ENCODE peak calls at places on chromosome X, in four cellular contexts. F, B, Q and T are unnamed samples.

GRCh38 chrX:7086384-7086783 is 61.1 kb upstream of the STS start:
- DNase-seq in F (no peak), B (no peak), Q (no peak), T (no peak)

GRCh38 chrX:85906399-85906798 is 141.0 kb downstream of the CHM start:
- DNase-seq in F (no peak), B (peak; percentile 0), Q (no peak), T (no peak)

GRCh38 chrX:2696698-2697215 is 5.7 kb downstream of the CD99 start:
- DNase-seq in F (no peak), B (no peak), Q (peak; percentile 92), T (no peak)

GRCh38 chrX:47796433-47796906 is 40.2 kb upstream of the ZNF81 start:
- DNase-seq in F (peak; percentile 18), B (no peak), Q (no peak), T (no peak)

GRCh38 chrX:14027511-14028019 is 2.1 kb downstream of the GEMIN8 start:
- DNase-seq in F (peak; percentile 9), B (peak; percentile 1), Q (peak; percentile 63), T (no peak)

GRCh38 chrX:48899078-48899410 is 1.3 kb downstream of the PQBP1 start:
- DNase-seq in F (no peak), B (no peak), Q (no peak), T (no peak)

GRCh38 chrX:115560978-115561604 is at the start of gene PLS3:
- DNase-seq in F (no peak), B (peak; percentile 77), Q (no peak), T (peak; percentile 93)

GRCh38 chrX:22081475-22082092 is 49.5 kb downstream of the PHEX start:
- DNase-seq in F (peak; percentile 39), B (peak; percentile 18), Q (no peak), T (peak; percentile 59)

GRCh38 chrX:49754238-49754857 is 58.6 kb upstream of the PAGE1 start:
- DNase-seq in F (peak; percentile 39), B (peak; percentile 24), Q (no peak), T (peak; percentile 66)

GRCh38 chrX:110569506-110569905 is 210.9 kb downstream of the RTL9 start:
- DNase-seq in F (no peak), B (no peak), Q (no peak), T (no peak)

GRCh38 chrX:7828594-7828993 is 14.4 kb upstream of the VCX start:
- DNase-seq in F (no peak), B (peak; percentile 1), Q (no peak), T (peak; percentile 5)

GRCh38 chrX:131801066-131801465 is 222.0 kb upstream of the STK26 start:
- DNase-seq in F (no peak), B (no peak), Q (no peak), T (no peak)

GRCh38 chrX:68832516-68833447 is 4.0 kb downstream of the EFNB1 start:
- DNase-seq in F (no peak), B (no peak), Q (no peak), T (no peak)

GRCh38 chrX:21972721-21973120 is 32.2 kb downstream of the SMS start:
- DNase-seq in F (no peak), B (no peak), Q (no peak), T (no peak)

GRCh38 chrX:119606508-119607389 is 525 bp upstream of the NKRF start:
- DNase-seq in F (no peak), B (no peak), Q (no peak), T (no peak)

GRCh38 chrX:13906103-13906502 is 89.2 kb upstream of the GPM6B start:
- DNase-seq in F (no peak), B (no peak), Q (no peak), T (no peak)

GRCh38 chrX:152637649-152638442 is at the start of gene GABRQ:
- DNase-seq in F (peak; percentile 86), B (no peak), Q (no peak), T (peak; percentile 72)

GRCh38 chrX:71606536-71607216 is 11.6 kb downstream of the CXCR3 start:
- DNase-seq in F (no peak), B (no peak), Q (no peak), T (no peak)

GRCh38 chrX:30343206-30343605 is 34.0 kb upstream of the NR0B1 start:
- DNase-seq in F (no peak), B (peak; percentile 2), Q (no peak), T (no peak)

GRCh38 chrX:66731398-66731797 is 92.5 kb upstream of the EDA2R start:
- DNase-seq in F (peak; percentile 9), B (peak; percentile 12), Q (peak; percentile 3), T (peak; percentile 7)

GRCh38 chrX:70461026-70461425 is 16.4 kb downstream of the DLG3 start:
- DNase-seq in F (no peak), B (no peak), Q (no peak), T (no peak)

GRCh38 chrX:20412871-20413486 is 146.3 kb upstream of the RPS6KA3 start:
- DNase-seq in F (no peak), B (no peak), Q (no peak), T (no peak)

GRCh38 chrX:108732630-108733321 is 3.6 kb downstream of the IRS4 start:
- DNase-seq in F (no peak), B (no peak), Q (no peak), T (peak; percentile 29)

GRCh38 chrX:106906361-106906760 is 3.2 kb upstream of the RIPPLY1 start:
- DNase-seq in F (no peak), B (no peak), Q (no peak), T (no peak)

GRCh38 chrX:24231169-24231568 is 81.6 kb downstream of the ZFX start:
- DNase-seq in F (peak; percentile 54), B (no peak), Q (no peak), T (no peak)

GRCh38 chrX:19747672-19748610 is 139.5 kb downstream of the SH3KBP1 start:
- DNase-seq in F (no peak), B (no peak), Q (no peak), T (no peak)

GRCh38 chrX:123959281-123960063 is 2.0 kb upstream of the STAG2 start:
- DNase-seq in F (peak; percentile 37), B (no peak), Q (no peak), T (peak; percentile 42)

GRCh38 chrX:102930990-102931756 is 5.9 kb upstream of the RAB40AL start:
- DNase-seq in F (no peak), B (no peak), Q (no peak), T (no peak)

GRCh38 chrX:10015711-10016515 is 48.8 kb downstream of the CLDN34 start:
- DNase-seq in F (no peak), B (no peak), Q (no peak), T (no peak)

GRCh38 chrX:97027384-97027922 is 143.7 kb downstream of the RPA4 start:
- DNase-seq in F (no peak), B (peak; percentile 0), Q (no peak), T (no peak)

GRCh38 chrX:103215768-103216085 is 819 bp downstream of the BEX4 start:
- DNase-seq in F (peak; percentile 28), B (no peak), Q (no peak), T (peak; percentile 48)

GRCh38 chrX:75114638-75115037 is 41.4 kb downstream of the ABCB7 start:
- DNase-seq in F (no peak), B (no peak), Q (no peak), T (no peak)

GRCh38 chrX:41733939-41734338 is 10.0 kb downstream of the GPR82 start:
- DNase-seq in F (no peak), B (no peak), Q (peak; percentile 90), T (no peak)

GRCh38 chrX:18676470-18676869 is 4.6 kb upstream of the RS1 start:
- DNase-seq in F (peak; percentile 43), B (peak; percentile 46), Q (no peak), T (peak; percentile 72)

GRCh38 chrX:80876877-80877276 is 67.2 kb upstream of the BRWD3 start:
- DNase-seq in F (peak; percentile 6), B (peak; percentile 7), Q (peak; percentile 1), T (no peak)
- TF ChIP-seq FOXK2 in F (no peak), B (no peak), Q (no peak), T (no peak)

GRCh38 chrX:130682990-130683389 is 220.0 kb downstream of the ENOX2 start:
- DNase-seq in F (no peak), B (no peak), Q (no peak), T (peak; percentile 19)

GRCh38 chrX:130676861-130677260 is 226.1 kb downstream of the ENOX2 start:
- DNase-seq in F (no peak), B (peak; percentile 86), Q (no peak), T (no peak)

DNA sequence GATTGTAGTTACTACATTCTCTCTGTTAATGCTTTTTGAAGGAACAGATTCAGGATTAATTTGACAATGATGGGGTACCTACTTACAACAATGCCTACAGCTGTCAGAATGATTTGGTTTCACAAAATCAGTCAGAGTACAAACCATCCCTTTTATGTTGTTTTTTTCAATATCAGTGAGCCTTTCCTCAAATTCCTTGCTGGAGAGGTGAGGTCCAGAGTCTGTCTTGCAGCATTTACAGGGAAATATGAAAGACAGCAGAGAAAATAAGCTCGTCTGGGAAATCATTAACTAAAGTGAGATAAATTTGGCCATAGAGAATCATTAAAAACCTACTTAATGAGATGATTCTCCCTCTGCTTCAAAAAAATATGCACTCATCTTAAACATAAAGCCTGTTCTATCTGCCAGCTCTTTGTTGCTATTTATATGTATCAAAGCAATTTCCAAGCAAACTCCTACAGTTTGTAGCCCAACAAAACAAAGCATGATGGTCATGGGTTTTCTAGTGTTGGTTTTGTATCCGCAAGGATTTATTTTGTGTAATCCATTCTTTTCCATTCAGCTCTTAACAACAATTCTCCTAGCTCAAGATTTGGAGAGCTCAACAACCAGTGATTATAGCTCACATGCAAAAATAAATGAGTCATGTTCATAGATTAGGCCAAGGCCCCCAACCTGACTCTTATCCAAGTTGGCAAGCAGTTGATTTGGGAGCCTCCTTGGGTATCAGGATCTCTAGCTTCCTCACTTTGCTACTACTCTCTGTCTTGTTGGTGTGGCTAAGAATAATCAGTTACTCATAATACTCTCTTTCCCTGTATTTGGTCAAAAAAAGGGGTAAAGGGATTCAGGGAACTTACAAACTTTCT is 222.6 kb downstream of the ENOX2 start:
- DNase-seq in F (no peak), B (peak; percentile 68), Q (no peak), T (no peak)
- TF ChIP-seq FOXM1 in F (no peak), B (no peak), Q (no peak), T (no peak)

GRCh38 chrX:130121505-130121800 is 11.2 kb upstream of the ELF4 start:
- DNase-seq in F (no peak), B (no peak), Q (no peak), T (no peak)

GRCh38 chrX:130118941-130119640 is 8.8 kb upstream of the ELF4 start:
- DNase-seq in F (no peak), B (no peak), Q (no peak), T (no peak)

GRCh38 chrX:130120321-130120731 is 10.0 kb upstream of the ELF4 start:
- DNase-seq in F (no peak), B (no peak), Q (no peak), T (peak; percentile 71)

GRCh38 chrX:130118396-130118795 is 8.1 kb upstream of the ELF4 start:
- DNase-seq in F (no peak), B (no peak), Q (no peak), T (no peak)

GRCh38 chrX:130120746-130121504 is 10.6 kb upstream of the ELF4 start:
- DNase-seq in F (peak; percentile 83), B (peak; percentile 33), Q (no peak), T (peak; percentile 87)
- TF ChIP-seq FOXK2 in F (no peak), B (no peak), Q (no peak), T (no peak)

GRCh38 chrX:51461053-51462050 is 35.0 kb downstream of the NUDT11 start:
- DNase-seq in F (peak; percentile 17), B (peak; percentile 6), Q (no peak), T (peak; percentile 23)
- TF ChIP-seq FOXM1 in F (no peak), B (no peak), Q (no peak), T (no peak)

GRCh38 chrX:136546369-136546768 is 14.4 kb downstream of the VGLL1 start:
- DNase-seq in F (no peak), B (no peak), Q (no peak), T (no peak)
- TF ChIP-seq FOXK2 in F (no peak), B (no peak), Q (no peak), T (no peak)

GRCh38 chrX:26918633-26919032 is 544.5 kb downstream of the PPP4R3C start:
- DNase-seq in F (peak; percentile 2), B (peak; percentile 23), Q (no peak), T (peak; percentile 46)
- TF ChIP-seq FOXM1 in F (no peak), B (no peak), Q (no peak), T (no peak)